ENCODE peak calls at places on chromosomes 1 and 21, in ten cellular contexts. One of them, this sample, is unnamed.

GRCh38 chr21:41766883-41767605 is at the start of gene RIPK4:
- DNase-seq in WERI-Rb-1: peak; percentile 87
- DNase-seq in pancreas: peak; percentile 98
- DNase-seq in tibial artery: peak; percentile 83
- DNase-seq in colonic mucosa: peak; percentile 91
- DNase-seq in right atrium auricular region: no peak
- DNase-seq in sigmoid colon: peak; percentile 53
- DNase-seq in left lung: peak; percentile 87
- DNase-seq in dorsolateral prefrontal cortex: no peak
- DNase-seq in cardiac fibroblast: peak; percentile 26
- DNase-seq in this sample: no peak

GRCh38 chr1:33637846-33638440 is 165.5 kb downstream of the ZSCAN20 start:
- DNase-seq in WERI-Rb-1: no peak
- DNase-seq in dorsolateral prefrontal cortex: no peak
- DNase-seq in cardiac fibroblast: no peak
- DNase-seq in colonic mucosa: no peak
- DNase-seq in sigmoid colon: no peak
- DNase-seq in left lung: no peak
- DNase-seq in tibial artery: no peak
- DNase-seq in right atrium auricular region: no peak
- DNase-seq in pancreas: no peak
- DNase-seq in this sample: no peak

GRCh38 chr1:59107916-59108315 is 189.0 kb upstream of the FGGY start:
- DNase-seq in dorsolateral prefrontal cortex: peak; percentile 40
- DNase-seq in colonic mucosa: no peak
- DNase-seq in sigmoid colon: no peak
- DNase-seq in tibial artery: no peak
- DNase-seq in WERI-Rb-1: no peak
- DNase-seq in cardiac fibroblast: no peak
- DNase-seq in left lung: no peak
- DNase-seq in pancreas: no peak
- DNase-seq in right atrium auricular region: no peak
- DNase-seq in this sample: no peak

GRCh38 chr1:7420098-7420445 is 351.0 kb upstream of the VAMP3 start:
- DNase-seq in WERI-Rb-1: no peak
- DNase-seq in left lung: no peak
- DNase-seq in pancreas: peak; percentile 22
- DNase-seq in dorsolateral prefrontal cortex: no peak
- DNase-seq in colonic mucosa: no peak
- DNase-seq in right atrium auricular region: no peak
- DNase-seq in sigmoid colon: peak; percentile 33
- DNase-seq in cardiac fibroblast: no peak
- DNase-seq in tibial artery: peak; percentile 44
- DNase-seq in this sample: peak; percentile 32

GRCh38 chr1:160859166-160859565 is 3.5 kb downstream of the CD244 start:
- DNase-seq in WERI-Rb-1: no peak
- DNase-seq in sigmoid colon: no peak
- DNase-seq in pancreas: no peak
- DNase-seq in tibial artery: no peak
- DNase-seq in cardiac fibroblast: no peak
- DNase-seq in right atrium auricular region: no peak
- DNase-seq in left lung: no peak
- DNase-seq in dorsolateral prefrontal cortex: no peak
- DNase-seq in colonic mucosa: no peak
- DNase-seq in this sample: no peak

GRCh38 chr21:45560106-45561021 is 18.1 kb upstream of the SLC19A1 start:
- DNase-seq in left lung: peak; percentile 58
- DNase-seq in colonic mucosa: peak; percentile 10
- DNase-seq in dorsolateral prefrontal cortex: no peak
- DNase-seq in WERI-Rb-1: peak; percentile 3
- DNase-seq in pancreas: peak; percentile 39
- DNase-seq in cardiac fibroblast: no peak
- DNase-seq in tibial artery: peak; percentile 60
- DNase-seq in right atrium auricular region: no peak
- DNase-seq in sigmoid colon: peak; percentile 43
- DNase-seq in this sample: peak; percentile 38

GRCh38 chr1:18681423-18681835 is 50.8 kb downstream of the PAX7 start:
- DNase-seq in tibial artery: no peak
- DNase-seq in colonic mucosa: no peak
- DNase-seq in cardiac fibroblast: peak; percentile 39
- DNase-seq in left lung: no peak
- DNase-seq in right atrium auricular region: no peak
- DNase-seq in sigmoid colon: no peak
- DNase-seq in dorsolateral prefrontal cortex: no peak
- DNase-seq in pancreas: no peak
- DNase-seq in WERI-Rb-1: peak; percentile 21
- DNase-seq in this sample: no peak

GRCh38 chr1:27522860-27523665 is 33.1 kb upstream of the WASF2 start:
- DNase-seq in colonic mucosa: no peak
- DNase-seq in cardiac fibroblast: no peak
- DNase-seq in pancreas: no peak
- DNase-seq in tibial artery: peak; percentile 78
- DNase-seq in right atrium auricular region: no peak
- DNase-seq in dorsolateral prefrontal cortex: peak; percentile 40
- DNase-seq in sigmoid colon: no peak
- DNase-seq in WERI-Rb-1: peak; percentile 74
- DNase-seq in left lung: no peak
- DNase-seq in this sample: peak; percentile 37

GRCh38 chr1:170854677-170855076 is 80.7 kb upstream of the MROH9 start:
- DNase-seq in right atrium auricular region: no peak
- DNase-seq in colonic mucosa: no peak
- DNase-seq in sigmoid colon: no peak
- DNase-seq in WERI-Rb-1: no peak
- DNase-seq in pancreas: no peak
- DNase-seq in dorsolateral prefrontal cortex: no peak
- DNase-seq in left lung: no peak
- DNase-seq in tibial artery: no peak
- DNase-seq in cardiac fibroblast: no peak
- DNase-seq in this sample: no peak

GRCh38 chr1:27605796-27606707 is 2.1 kb upstream of the AHDC1 start:
- DNase-seq in left lung: peak; percentile 37
- DNase-seq in colonic mucosa: peak; percentile 69
- DNase-seq in WERI-Rb-1: peak; percentile 55
- DNase-seq in cardiac fibroblast: peak; percentile 73
- DNase-seq in tibial artery: no peak
- DNase-seq in dorsolateral prefrontal cortex: peak; percentile 68
- DNase-seq in sigmoid colon: no peak
- DNase-seq in pancreas: no peak
- DNase-seq in right atrium auricular region: no peak
- DNase-seq in this sample: peak; percentile 61

GRCh38 chr1:233140519-233140918 is 155.0 kb downstream of the PCNX2 start:
- DNase-seq in colonic mucosa: no peak
- DNase-seq in sigmoid colon: no peak
- DNase-seq in pancreas: no peak
- DNase-seq in right atrium auricular region: no peak
- DNase-seq in dorsolateral prefrontal cortex: no peak
- DNase-seq in cardiac fibroblast: peak; percentile 34
- DNase-seq in WERI-Rb-1: no peak
- DNase-seq in left lung: no peak
- DNase-seq in tibial artery: no peak
- DNase-seq in this sample: no peak

GRCh38 chr1:220956861-220957605 is 77.8 kb downstream of the HLX start:
- DNase-seq in colonic mucosa: no peak
- DNase-seq in tibial artery: no peak
- DNase-seq in left lung: no peak
- DNase-seq in cardiac fibroblast: peak; percentile 99
- DNase-seq in sigmoid colon: no peak
- DNase-seq in WERI-Rb-1: no peak
- DNase-seq in pancreas: no peak
- DNase-seq in right atrium auricular region: peak; percentile 78
- DNase-seq in dorsolateral prefrontal cortex: no peak
- DNase-seq in this sample: no peak

GRCh38 chr1:4957027-4957426 is 302.6 kb downstream of the AJAP1 start:
- DNase-seq in WERI-Rb-1: no peak
- DNase-seq in pancreas: no peak
- DNase-seq in right atrium auricular region: no peak
- DNase-seq in sigmoid colon: no peak
- DNase-seq in cardiac fibroblast: no peak
- DNase-seq in tibial artery: no peak
- DNase-seq in left lung: no peak
- DNase-seq in colonic mucosa: no peak
- DNase-seq in dorsolateral prefrontal cortex: no peak
- DNase-seq in this sample: no peak

GRCh38 chr1:214351551-214352277 is 70.8 kb downstream of the SMYD2 start:
- DNase-seq in left lung: no peak
- DNase-seq in pancreas: no peak
- DNase-seq in tibial artery: no peak
- DNase-seq in sigmoid colon: no peak
- DNase-seq in cardiac fibroblast: no peak
- DNase-seq in right atrium auricular region: no peak
- DNase-seq in WERI-Rb-1: no peak
- DNase-seq in dorsolateral prefrontal cortex: no peak
- DNase-seq in colonic mucosa: no peak
- DNase-seq in this sample: no peak

GRCh38 chr1:90728656-90729257 is 11.7 kb upstream of the BARHL2 start:
- DNase-seq in WERI-Rb-1: no peak
- DNase-seq in colonic mucosa: no peak
- DNase-seq in cardiac fibroblast: no peak
- DNase-seq in right atrium auricular region: no peak
- DNase-seq in sigmoid colon: no peak
- DNase-seq in tibial artery: no peak
- DNase-seq in dorsolateral prefrontal cortex: no peak
- DNase-seq in pancreas: no peak
- DNase-seq in left lung: no peak
- DNase-seq in this sample: no peak

GRCh38 chr1:90730247-90731022 is 13.3 kb upstream of the BARHL2 start:
- DNase-seq in colonic mucosa: no peak
- DNase-seq in tibial artery: no peak
- DNase-seq in pancreas: no peak
- DNase-seq in sigmoid colon: no peak
- DNase-seq in right atrium auricular region: no peak
- DNase-seq in WERI-Rb-1: peak; percentile 68
- DNase-seq in cardiac fibroblast: peak; percentile 6
- DNase-seq in dorsolateral prefrontal cortex: peak; percentile 72
- DNase-seq in left lung: peak; percentile 54
- DNase-seq in this sample: no peak

GRCh38 chr1:90731382-90732050 is 14.4 kb upstream of the BARHL2 start:
- DNase-seq in pancreas: no peak
- DNase-seq in WERI-Rb-1: no peak
- DNase-seq in sigmoid colon: no peak
- DNase-seq in left lung: no peak
- DNase-seq in right atrium auricular region: no peak
- DNase-seq in dorsolateral prefrontal cortex: no peak
- DNase-seq in cardiac fibroblast: no peak
- DNase-seq in tibial artery: no peak
- DNase-seq in colonic mucosa: no peak
- DNase-seq in this sample: no peak

GRCh38 chr1:90727917-90728655 is 11.0 kb upstream of the BARHL2 start:
- DNase-seq in dorsolateral prefrontal cortex: no peak
- DNase-seq in cardiac fibroblast: no peak
- DNase-seq in tibial artery: no peak
- DNase-seq in sigmoid colon: no peak
- DNase-seq in left lung: no peak
- DNase-seq in right atrium auricular region: no peak
- DNase-seq in pancreas: no peak
- DNase-seq in colonic mucosa: no peak
- DNase-seq in WERI-Rb-1: no peak
- DNase-seq in this sample: no peak

GRCh38 chr1:90729484-90730246 is 12.6 kb upstream of the BARHL2 start:
- DNase-seq in tibial artery: no peak
- DNase-seq in cardiac fibroblast: no peak
- DNase-seq in sigmoid colon: no peak
- DNase-seq in right atrium auricular region: no peak
- DNase-seq in left lung: peak; percentile 73
- DNase-seq in colonic mucosa: no peak
- DNase-seq in pancreas: no peak
- DNase-seq in dorsolateral prefrontal cortex: no peak
- DNase-seq in WERI-Rb-1: no peak
- DNase-seq in this sample: no peak
- H3K4me3 ChIP-seq in tibial artery: no peak overlapping the region
- H3K4me3 ChIP-seq in cardiac fibroblast: no peak overlapping the region
- H3K4me3 ChIP-seq in sigmoid colon: no peak overlapping the region
- H3K4me3 ChIP-seq in right atrium auricular region: no peak overlapping the region
- H3K4me3 ChIP-seq in left lung: no peak overlapping the region
- H3K4me3 ChIP-seq in colonic mucosa: no peak overlapping the region
- H3K4me3 ChIP-seq in pancreas: no peak overlapping the region
- H3K4me3 ChIP-seq in dorsolateral prefrontal cortex: no peak overlapping the region
- H3K4me3 ChIP-seq in WERI-Rb-1: peak overlapping the region; percentile 88
- H3K4me3 ChIP-seq in this sample: peak overlapping the region; percentile 15

DNA sequence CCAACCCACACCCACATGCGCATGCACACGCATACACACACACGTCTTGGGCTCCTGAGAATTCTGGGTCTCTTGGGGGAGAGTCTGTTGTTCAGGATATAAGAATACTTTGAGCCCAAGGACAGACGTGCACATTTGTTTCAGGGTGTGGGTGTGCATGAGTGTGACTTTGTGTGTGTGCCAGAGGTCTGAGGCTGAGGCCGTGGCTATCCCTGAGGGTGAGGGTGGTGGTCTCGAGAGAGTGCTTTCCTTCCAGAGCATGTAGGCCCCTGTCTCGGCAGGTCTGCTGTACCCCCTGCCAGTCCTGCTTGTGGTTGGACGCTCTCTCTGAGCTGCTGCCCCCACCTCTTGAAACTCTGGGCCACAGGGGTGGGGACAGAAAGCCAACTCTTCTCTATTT is 232.2 kb downstream of the PTPRU start:
- DNase-seq in dorsolateral prefrontal cortex: no peak
- DNase-seq in colonic mucosa: no peak
- DNase-seq in right atrium auricular region: no peak
- DNase-seq in cardiac fibroblast: no peak
- DNase-seq in sigmoid colon: peak; percentile 34
- DNase-seq in tibial artery: peak; percentile 50
- DNase-seq in pancreas: no peak
- DNase-seq in WERI-Rb-1: no peak
- DNase-seq in left lung: no peak
- DNase-seq in this sample: no peak
- H3K4me3 ChIP-seq in dorsolateral prefrontal cortex: no peak overlapping the region
- H3K4me3 ChIP-seq in colonic mucosa: no peak overlapping the region
- H3K4me3 ChIP-seq in right atrium auricular region: no peak overlapping the region
- H3K4me3 ChIP-seq in cardiac fibroblast: no peak overlapping the region
- H3K4me3 ChIP-seq in sigmoid colon: no peak overlapping the region
- H3K4me3 ChIP-seq in tibial artery: no peak overlapping the region
- H3K4me3 ChIP-seq in pancreas: no peak overlapping the region
- H3K4me3 ChIP-seq in WERI-Rb-1: no peak overlapping the region
- H3K4me3 ChIP-seq in left lung: no peak overlapping the region
- H3K4me3 ChIP-seq in this sample: no peak overlapping the region

GRCh38 chr1:202248861-202249260 is 55.3 kb downstream of the LGR6 start:
- DNase-seq in left lung: no peak
- DNase-seq in pancreas: peak; percentile 12
- DNase-seq in colonic mucosa: no peak
- DNase-seq in tibial artery: no peak
- DNase-seq in cardiac fibroblast: no peak
- DNase-seq in WERI-Rb-1: peak; percentile 8
- DNase-seq in dorsolateral prefrontal cortex: no peak
- DNase-seq in right atrium auricular region: no peak
- DNase-seq in sigmoid colon: peak; percentile 4
- DNase-seq in this sample: no peak
- H3K4me3 ChIP-seq in left lung: no peak overlapping the region
- H3K4me3 ChIP-seq in pancreas: no peak overlapping the region
- H3K4me3 ChIP-seq in colonic mucosa: no peak overlapping the region
- H3K4me3 ChIP-seq in tibial artery: no peak overlapping the region
- H3K4me3 ChIP-seq in cardiac fibroblast: no peak overlapping the region
- H3K4me3 ChIP-seq in WERI-Rb-1: no peak overlapping the region
- H3K4me3 ChIP-seq in dorsolateral prefrontal cortex: no peak overlapping the region
- H3K4me3 ChIP-seq in right atrium auricular region: no peak overlapping the region
- H3K4me3 ChIP-seq in sigmoid colon: no peak overlapping the region
- H3K4me3 ChIP-seq in this sample: no peak overlapping the region

DNA sequence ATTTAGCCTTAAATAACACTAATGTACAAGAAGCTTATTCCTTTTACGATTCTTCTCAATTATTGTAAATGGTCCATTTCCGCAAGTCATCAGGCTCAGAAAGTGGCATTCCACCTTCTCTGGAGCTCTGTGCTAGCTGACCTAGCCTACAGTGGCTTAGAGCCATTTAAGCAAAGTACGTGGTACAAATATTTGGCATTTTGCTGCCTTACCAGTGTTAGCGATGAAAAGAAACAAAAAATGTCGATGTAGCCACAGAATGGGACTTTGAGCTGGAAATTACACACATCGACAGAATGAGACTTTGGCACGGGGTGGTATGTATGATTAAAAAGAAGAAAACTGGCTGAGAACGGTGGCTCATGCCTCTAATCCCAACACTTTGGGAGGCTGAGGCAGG is 26.1 kb downstream of the OVAAL start:
- DNase-seq in sigmoid colon: no peak
- DNase-seq in WERI-Rb-1: no peak
- DNase-seq in tibial artery: no peak
- DNase-seq in colonic mucosa: no peak
- DNase-seq in left lung: no peak
- DNase-seq in right atrium auricular region: no peak
- DNase-seq in dorsolateral prefrontal cortex: no peak
- DNase-seq in cardiac fibroblast: no peak
- DNase-seq in pancreas: no peak
- DNase-seq in this sample: no peak
- H3K4me3 ChIP-seq in sigmoid colon: no peak overlapping the region
- H3K4me3 ChIP-seq in WERI-Rb-1: no peak overlapping the region
- H3K4me3 ChIP-seq in tibial artery: no peak overlapping the region
- H3K4me3 ChIP-seq in colonic mucosa: no peak overlapping the region
- H3K4me3 ChIP-seq in left lung: no peak overlapping the region
- H3K4me3 ChIP-seq in right atrium auricular region: no peak overlapping the region
- H3K4me3 ChIP-seq in dorsolateral prefrontal cortex: no peak overlapping the region
- H3K4me3 ChIP-seq in cardiac fibroblast: no peak overlapping the region
- H3K4me3 ChIP-seq in pancreas: no peak overlapping the region
- H3K4me3 ChIP-seq in this sample: no peak overlapping the region

This sample was measured in Peyer's patch.